ENCODE peak calls at places on chromosome 6, in five cellular contexts. U is M059J, R is amygdala, Q is GM18507, K is T-helper 1 cell. J is an unnamed sample.

GRCh38 chr6:49001856-49002255 is 461.2 kb downstream of the MMUT start:
- DNase-seq in U (peak), R (no peak), Q (no peak), K (no peak), J (no peak)

GRCh38 chr6:169112483-169113320 is 140.9 kb downstream of the THBS2 start:
- DNase-seq in U (no peak), R (no peak), Q (no peak), K (no peak), J (no peak)

GRCh38 chr6:108838101-108838717 is 10.0 kb upstream of the ARMC2 start:
- DNase-seq in U (peak), R (no peak), Q (no peak), K (no peak), J (no peak)

GRCh38 chr6:137709424-137710281 is 157.4 kb upstream of the TNFAIP3 start:
- DNase-seq in U (peak), R (no peak), Q (no peak), K (no peak), J (no peak)

GRCh38 chr6:143607959-143608358 is 69.8 kb upstream of the PHACTR2 start:
- DNase-seq in U (peak), R (no peak), Q (no peak), K (no peak), J (no peak)

GRCh38 chr6:157481865-157482249 is 100.9 kb downstream of the ZDHHC14 start:
- DNase-seq in U (no peak), R (no peak), Q (no peak), K (no peak), J (no peak)

GRCh38 chr6:133240511-133241087 is 558 bp upstream of the EYA4 start:
- DNase-seq in U (peak), R (no peak), Q (no peak), K (no peak), J (no peak)

GRCh38 chr6:149354009-149354408 is 36.5 kb downstream of the TAB2 start:
- DNase-seq in U (no peak), R (no peak), Q (no peak), K (no peak), J (no peak)

GRCh38 chr6:43308101-43308989 is at the start of gene CRIP3:
- DNase-seq in U (peak), R (peak), Q (peak), K (peak), J (no peak)

GRCh38 chr6:83221886-83222479 is 28.8 kb downstream of the RWDD2A start:
- DNase-seq in U (peak), R (no peak), Q (no peak), K (no peak), J (peak)

GRCh38 chr6:112061605-112062004 is 7.7 kb downstream of the CCN6 start:
- DNase-seq in U (peak), R (no peak), Q (no peak), K (no peak), J (no peak)

GRCh38 chr6:110329729-110330436 is 28.3 kb downstream of the METTL24 start:
- DNase-seq in U (peak), R (no peak), Q (no peak), K (no peak), J (no peak)

GRCh38 chr6:154169193-154169847 is 130.3 kb downstream of the OPRM1 start:
- DNase-seq in U (peak), R (no peak), Q (no peak), K (no peak), J (no peak)

GRCh38 chr6:41548841-41549642 is 2.9 kb downstream of the FOXP4 start:
- DNase-seq in U (no peak), R (no peak), Q (no peak), K (no peak), J (no peak)

GRCh38 chr6:70118670-70119069 is 184.2 kb downstream of the COL9A1 start:
- DNase-seq in U (no peak), R (no peak), Q (no peak), K (no peak), J (no peak)

GRCh38 chr6:162119349-162119748 is 608.2 kb downstream of the PRKN start:
- DNase-seq in U (no peak), R (no peak), Q (no peak), K (no peak), J (no peak)

GRCh38 chr6:100810015-100810414 is 71.1 kb downstream of the ASCC3 start:
- DNase-seq in U (no peak), R (no peak), Q (no peak), K (no peak), J (no peak)

GRCh38 chr6:57040011-57040410 is 6.5 kb upstream of the KIAA1586 start:
- DNase-seq in U (no peak), R (no peak), Q (no peak), K (no peak), J (no peak)

GRCh38 chr6:141700836-141701235 is 431.9 kb upstream of the GJE1 start:
- DNase-seq in U (peak), R (no peak), Q (no peak), K (no peak), J (no peak)

GRCh38 chr6:75149253-75149652 is 56.6 kb downstream of the COL12A1 start:
- DNase-seq in U (no peak), R (no peak), Q (no peak), K (no peak), J (no peak)

GRCh38 chr6:41596096-41596685 is 42.1 kb upstream of the MDFI start:
- DNase-seq in U (no peak), R (no peak), Q (no peak), K (no peak), J (no peak)

GRCh38 chr6:35072698-35073055 is 68.5 kb downstream of the TCP11 start:
- DNase-seq in U (no peak), R (no peak), Q (no peak), K (no peak), J (no peak)

GRCh38 chr6:30781697-30782424 is 37.5 kb upstream of the IER3 start:
- DNase-seq in U (peak), R (peak), Q (no peak), K (peak), J (no peak)

GRCh38 chr6:168196385-168196860 is 117.4 kb upstream of the FRMD1 start:
- DNase-seq in U (no peak), R (no peak), Q (no peak), K (no peak), J (no peak)

GRCh38 chr6:55773620-55774019 is 101.8 kb downstream of the BMP5 start:
- DNase-seq in U (no peak), R (no peak), Q (no peak), K (no peak), J (no peak)

GRCh38 chr6:32298632-32299336 is 72.9 kb downstream of the TSBP1 start:
- DNase-seq in U (peak), R (no peak), Q (no peak), K (no peak), J (no peak)

GRCh38 chr6:44732243-44732642 is 344.7 kb downstream of the CDC5L start:
- DNase-seq in U (peak), R (no peak), Q (no peak), K (no peak), J (no peak)

GRCh38 chr6:7138111-7138510 is 30.4 kb downstream of the RREB1 start:
- DNase-seq in U (peak), R (no peak), Q (no peak), K (no peak), J (no peak)

GRCh38 chr6:131107166-131107565 is 28.1 kb upstream of the AKAP7 start:
- DNase-seq in U (peak), R (no peak), Q (no peak), K (no peak), J (no peak)

GRCh38 chr6:11021714-11022113 is 22.4 kb downstream of the ELOVL2 start:
- DNase-seq in U (no peak), R (no peak), Q (no peak), K (no peak), J (no peak)

GRCh38 chr6:41970436-41970846 is 28.8 kb upstream of the CCND3 start:
- DNase-seq in U (peak), R (no peak), Q (no peak), K (no peak), J (no peak)

GRCh38 chr6:36216559-36216958 is 20.0 kb downstream of the BRPF3 start:
- DNase-seq in U (peak), R (no peak), Q (no peak), K (no peak), J (no peak)